ENCODE peak calls at places on chromosome 1, in four cellular contexts. One of them, this sample, is unnamed.

GRCh38 chr1:67085326-67085725 is 31.4 kb upstream of the SLC35D1 start:
- DNase-seq in NCI-H1436: no peak
- DNase-seq in skeletal muscle cell: no peak
- DNase-seq in naive thymus-derived CD8-positive, alpha-beta T cell: no peak
- DNase-seq in this sample: no peak

GRCh38 chr1:36391271-36391670 is 5.5 kb upstream of the STK40 start:
- DNase-seq in naive thymus-derived CD8-positive, alpha-beta T cell: no peak
- DNase-seq in skeletal muscle cell: no peak
- DNase-seq in NCI-H1436: no peak
- DNase-seq in this sample: no peak

GRCh38 chr1:228920791-228921190 is 185.5 kb downstream of the RHOU start:
- DNase-seq in NCI-H1436: no peak
- DNase-seq in naive thymus-derived CD8-positive, alpha-beta T cell: no peak
- DNase-seq in skeletal muscle cell: no peak
- DNase-seq in this sample: no peak

GRCh38 chr1:11299225-11299574 is 26.2 kb downstream of the UBIAD1 start:
- DNase-seq in naive thymus-derived CD8-positive, alpha-beta T cell: no peak
- DNase-seq in NCI-H1436: no peak
- DNase-seq in skeletal muscle cell: no peak
- DNase-seq in this sample: no peak

GRCh38 chr1:56189946-56190920 is 389.1 kb downstream of the PLPP3 start:
- DNase-seq in naive thymus-derived CD8-positive, alpha-beta T cell: no peak
- DNase-seq in skeletal muscle cell: no peak
- DNase-seq in NCI-H1436: no peak
- DNase-seq in this sample: no peak

GRCh38 chr1:2215909-2216766 is 12.0 kb upstream of the SKI start:
- DNase-seq in naive thymus-derived CD8-positive, alpha-beta T cell: no peak
- DNase-seq in NCI-H1436: no peak
- DNase-seq in skeletal muscle cell: no peak
- DNase-seq in this sample: no peak

GRCh38 chr1:180231506-180232420 is 1.7 kb downstream of the LHX4 start:
- DNase-seq in skeletal muscle cell: no peak
- DNase-seq in NCI-H1436: no peak
- DNase-seq in naive thymus-derived CD8-positive, alpha-beta T cell: no peak
- DNase-seq in this sample: peak; percentile 24

GRCh38 chr1:115179397-115179835 is 90.1 kb upstream of the TSPAN2 start:
- DNase-seq in NCI-H1436: no peak
- DNase-seq in naive thymus-derived CD8-positive, alpha-beta T cell: no peak
- DNase-seq in skeletal muscle cell: peak; percentile 77
- DNase-seq in this sample: no peak

GRCh38 chr1:9086060-9086459 is 16.6 kb upstream of the SLC2A5 start:
- DNase-seq in naive thymus-derived CD8-positive, alpha-beta T cell: no peak
- DNase-seq in NCI-H1436: no peak
- DNase-seq in skeletal muscle cell: no peak
- DNase-seq in this sample: no peak

GRCh38 chr1:211492511-211493132 is 660 bp upstream of the RD3 start:
- DNase-seq in skeletal muscle cell: no peak
- DNase-seq in naive thymus-derived CD8-positive, alpha-beta T cell: no peak
- DNase-seq in NCI-H1436: no peak
- DNase-seq in this sample: no peak

GRCh38 chr1:111930356-111930755 is 59.1 kb downstream of the KCND3 start:
- DNase-seq in naive thymus-derived CD8-positive, alpha-beta T cell: no peak
- DNase-seq in NCI-H1436: no peak
- DNase-seq in skeletal muscle cell: no peak
- DNase-seq in this sample: no peak

This sample was measured in T-cell.